ENCODE peak calls at places on chromosomes 2 and 18, in seven cellular contexts. One of them, this sample, is unnamed.

GRCh38 chr18:76914314-76914713 is 92.0 kb downstream of the ZNF236 start:
- DNase-seq in brain microvascular endothelial cell: no peak
- DNase-seq in astrocyte of the spinal cord: no peak
- DNase-seq in fibroblast of mammary gland: no peak
- DNase-seq in mammary epithelial cell: no peak
- DNase-seq in neural progenitor cell: no peak
- DNase-seq in uterus: no peak
- DNase-seq in this sample: no peak

GRCh38 chr18:48348739-48349138 is 60.4 kb downstream of the ZBTB7C start:
- DNase-seq in astrocyte of the spinal cord: no peak
- DNase-seq in fibroblast of mammary gland: no peak
- DNase-seq in mammary epithelial cell: no peak
- DNase-seq in brain microvascular endothelial cell: no peak
- DNase-seq in neural progenitor cell: no peak
- DNase-seq in uterus: no peak
- DNase-seq in this sample: no peak

GRCh38 chr2:197647961-197648690 is 27.3 kb downstream of the RFTN2 start:
- DNase-seq in mammary epithelial cell: no peak
- DNase-seq in fibroblast of mammary gland: peak
- DNase-seq in brain microvascular endothelial cell: no peak
- DNase-seq in uterus: no peak
- DNase-seq in astrocyte of the spinal cord: peak
- DNase-seq in neural progenitor cell: no peak
- DNase-seq in this sample: peak

GRCh38 chr2:235679471-235679870 is 185.6 kb downstream of the AGAP1 start:
- DNase-seq in fibroblast of mammary gland: no peak
- DNase-seq in astrocyte of the spinal cord: no peak
- DNase-seq in brain microvascular endothelial cell: no peak
- DNase-seq in mammary epithelial cell: no peak
- DNase-seq in uterus: no peak
- DNase-seq in neural progenitor cell: no peak
- DNase-seq in this sample: no peak

GRCh38 chr2:16817305-16818202 is 151.9 kb upstream of the CYRIA start:
- DNase-seq in brain microvascular endothelial cell: no peak
- DNase-seq in uterus: no peak
- DNase-seq in astrocyte of the spinal cord: no peak
- DNase-seq in mammary epithelial cell: no peak
- DNase-seq in fibroblast of mammary gland: no peak
- DNase-seq in neural progenitor cell: no peak
- DNase-seq in this sample: no peak

GRCh38 chr2:43219383-43220228 is 6.8 kb downstream of the ZFP36L2 start:
- DNase-seq in uterus: peak
- DNase-seq in fibroblast of mammary gland: peak
- DNase-seq in neural progenitor cell: peak
- DNase-seq in astrocyte of the spinal cord: peak
- DNase-seq in brain microvascular endothelial cell: peak
- DNase-seq in mammary epithelial cell: peak
- DNase-seq in this sample: peak

GRCh38 chr2:39008663-39009062 is 112.2 kb downstream of the SOS1 start:
- DNase-seq in mammary epithelial cell: no peak
- DNase-seq in fibroblast of mammary gland: peak
- DNase-seq in brain microvascular endothelial cell: peak
- DNase-seq in astrocyte of the spinal cord: peak
- DNase-seq in uterus: no peak
- DNase-seq in neural progenitor cell: no peak
- DNase-seq in this sample: peak

GRCh38 chr2:149972039-149972438 is 384.5 kb upstream of the MMADHC start:
- DNase-seq in brain microvascular endothelial cell: no peak
- DNase-seq in neural progenitor cell: no peak
- DNase-seq in fibroblast of mammary gland: peak
- DNase-seq in astrocyte of the spinal cord: no peak
- DNase-seq in mammary epithelial cell: no peak
- DNase-seq in uterus: no peak
- DNase-seq in this sample: no peak

GRCh38 chr18:31513189-31513907 is 15.4 kb downstream of the DSG2 start:
- DNase-seq in astrocyte of the spinal cord: peak
- DNase-seq in brain microvascular endothelial cell: peak
- DNase-seq in fibroblast of mammary gland: peak
- DNase-seq in uterus: no peak
- DNase-seq in neural progenitor cell: no peak
- DNase-seq in mammary epithelial cell: peak
- DNase-seq in this sample: peak

GRCh38 chr18:58785171-58785805 is 79.4 kb upstream of the ZNF532 start:
- DNase-seq in uterus: peak
- DNase-seq in brain microvascular endothelial cell: peak
- DNase-seq in mammary epithelial cell: peak
- DNase-seq in fibroblast of mammary gland: peak
- DNase-seq in neural progenitor cell: no peak
- DNase-seq in astrocyte of the spinal cord: peak
- DNase-seq in this sample: peak

GRCh38 chr2:10764101-10764785 is 42.8 kb downstream of the ATP6V1C2 start:
- DNase-seq in astrocyte of the spinal cord: no peak
- DNase-seq in neural progenitor cell: peak
- DNase-seq in uterus: no peak
- DNase-seq in fibroblast of mammary gland: no peak
- DNase-seq in mammary epithelial cell: no peak
- DNase-seq in brain microvascular endothelial cell: no peak
- DNase-seq in this sample: no peak

GRCh38 chr18:51603111-51603510 is 405.6 kb upstream of the MEX3C start:
- DNase-seq in mammary epithelial cell: no peak
- DNase-seq in brain microvascular endothelial cell: no peak
- DNase-seq in astrocyte of the spinal cord: no peak
- DNase-seq in uterus: no peak
- DNase-seq in neural progenitor cell: peak
- DNase-seq in fibroblast of mammary gland: no peak
- DNase-seq in this sample: no peak

GRCh38 chr2:20868377-20868776 is 45.5 kb upstream of the LDAH start:
- DNase-seq in brain microvascular endothelial cell: no peak
- DNase-seq in fibroblast of mammary gland: no peak
- DNase-seq in mammary epithelial cell: peak
- DNase-seq in astrocyte of the spinal cord: no peak
- DNase-seq in uterus: no peak
- DNase-seq in neural progenitor cell: no peak
- DNase-seq in this sample: no peak

GRCh38 chr2:232013701-232014353 is 52.3 kb downstream of the DIS3L2 start:
- DNase-seq in astrocyte of the spinal cord: peak
- DNase-seq in neural progenitor cell: no peak
- DNase-seq in brain microvascular endothelial cell: peak
- DNase-seq in uterus: no peak
- DNase-seq in fibroblast of mammary gland: peak
- DNase-seq in mammary epithelial cell: peak
- DNase-seq in this sample: peak

GRCh38 chr2:48728827-48729226 is 26.7 kb downstream of the LHCGR start:
- DNase-seq in mammary epithelial cell: no peak
- DNase-seq in uterus: no peak
- DNase-seq in brain microvascular endothelial cell: no peak
- DNase-seq in neural progenitor cell: no peak
- DNase-seq in astrocyte of the spinal cord: no peak
- DNase-seq in fibroblast of mammary gland: no peak
- DNase-seq in this sample: no peak

GRCh38 chr2:237128845-237129592 is 43.3 kb downstream of the COPS8 start:
- DNase-seq in fibroblast of mammary gland: no peak
- DNase-seq in neural progenitor cell: no peak
- DNase-seq in brain microvascular endothelial cell: no peak
- DNase-seq in mammary epithelial cell: no peak
- DNase-seq in uterus: no peak
- DNase-seq in astrocyte of the spinal cord: no peak
- DNase-seq in this sample: no peak
- H3K4me3 ChIP-seq in fibroblast of mammary gland: no peak
- H3K4me3 ChIP-seq in neural progenitor cell: no peak
- H3K4me3 ChIP-seq in brain microvascular endothelial cell: no peak
- H3K4me3 ChIP-seq in mammary epithelial cell: no peak
- H3K4me3 ChIP-seq in uterus: no peak
- H3K4me3 ChIP-seq in astrocyte of the spinal cord: no peak
- H3K4me3 ChIP-seq in this sample: no peak

DNA sequence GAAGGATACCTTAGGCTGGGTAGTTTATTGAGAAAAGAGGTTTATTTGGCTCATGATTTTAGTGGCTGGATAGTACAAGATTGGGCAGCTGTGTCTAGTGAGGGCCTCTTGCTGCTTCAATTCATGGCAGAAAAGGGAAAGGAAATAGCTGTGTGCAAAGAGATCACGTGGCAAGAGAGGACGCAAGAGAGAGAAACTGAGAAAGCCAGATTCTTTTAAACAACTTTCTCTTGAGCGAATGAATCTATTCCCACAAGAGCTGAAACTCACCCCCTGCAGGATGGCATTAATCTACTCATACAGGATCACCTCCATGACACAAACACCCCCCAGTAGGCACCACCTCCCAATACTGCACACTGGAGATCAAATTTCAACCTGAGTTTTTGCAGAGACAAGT is 73.7 kb upstream of the NCKAP5 start:
- DNase-seq in fibroblast of mammary gland: no peak
- DNase-seq in neural progenitor cell: no peak
- DNase-seq in uterus: no peak
- DNase-seq in astrocyte of the spinal cord: no peak
- DNase-seq in mammary epithelial cell: no peak
- DNase-seq in brain microvascular endothelial cell: no peak
- DNase-seq in this sample: no peak
- TF ChIP-seq CTCF in fibroblast of mammary gland: no peak
- TF ChIP-seq CTCF in neural progenitor cell: no peak
- TF ChIP-seq CTCF in uterus: no peak
- TF ChIP-seq CTCF in astrocyte of the spinal cord: no peak
- TF ChIP-seq CTCF in mammary epithelial cell: no peak
- TF ChIP-seq CTCF in brain microvascular endothelial cell: no peak
- TF ChIP-seq CTCF in this sample: no peak

DNA sequence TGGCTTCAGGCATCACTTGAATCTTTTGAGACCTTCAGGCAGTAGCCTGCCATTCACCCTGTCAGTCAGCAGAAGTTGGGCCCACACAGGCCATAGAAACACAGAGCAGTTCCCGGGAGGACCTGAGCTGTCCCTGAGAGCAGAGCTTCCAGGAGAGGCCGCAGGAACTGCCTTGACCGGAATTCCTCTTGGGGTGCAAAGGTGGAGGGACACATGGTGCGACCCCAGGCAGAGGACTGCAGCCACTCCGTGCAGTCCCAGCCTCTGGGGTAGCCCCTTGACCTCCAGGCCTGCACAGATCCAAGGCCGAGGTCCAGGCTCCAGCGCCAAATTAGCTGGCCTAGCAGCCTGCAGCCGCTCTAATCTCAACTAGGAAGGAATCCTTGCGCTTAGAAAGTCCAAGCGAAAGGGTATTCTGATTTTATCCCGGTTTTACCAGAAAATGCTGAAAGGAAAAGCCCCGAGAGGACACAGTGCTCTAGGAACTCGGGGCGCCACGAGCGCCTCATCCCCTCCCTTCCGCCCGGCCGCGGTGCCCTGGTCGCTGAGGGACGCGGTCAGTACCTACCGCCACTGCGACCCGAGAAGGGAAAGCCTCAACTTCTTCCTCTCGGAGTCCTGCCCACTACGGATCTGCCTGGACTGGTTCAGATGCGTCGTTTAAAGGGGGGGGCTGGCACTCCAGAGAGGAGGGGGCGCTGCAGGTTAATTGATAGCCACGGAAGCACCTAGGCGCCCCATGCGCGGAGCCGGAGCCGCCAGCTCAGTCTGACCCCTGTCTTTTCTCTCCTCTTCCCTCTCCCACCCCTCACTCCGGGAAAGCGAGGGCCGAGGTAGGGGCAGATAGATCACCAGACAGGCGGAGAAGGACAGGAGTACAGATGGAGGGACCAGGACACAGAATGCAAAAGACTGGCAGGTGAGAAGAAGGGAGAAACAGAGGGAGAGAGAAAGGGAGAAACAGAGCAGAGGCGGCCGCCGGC is 5.4 kb downstream of the SIX2 start:
- DNase-seq in neural progenitor cell: peak
- DNase-seq in mammary epithelial cell: no peak
- DNase-seq in astrocyte of the spinal cord: no peak
- DNase-seq in brain microvascular endothelial cell: no peak
- DNase-seq in uterus: no peak
- DNase-seq in fibroblast of mammary gland: no peak
- DNase-seq in this sample: no peak
- H3K4me3 ChIP-seq in neural progenitor cell: peak
- H3K4me3 ChIP-seq in mammary epithelial cell: peak
- H3K4me3 ChIP-seq in astrocyte of the spinal cord: peak
- H3K4me3 ChIP-seq in brain microvascular endothelial cell: no peak
- H3K4me3 ChIP-seq in uterus: no peak
- H3K4me3 ChIP-seq in fibroblast of mammary gland: no peak
- H3K4me3 ChIP-seq in this sample: no peak

DNA sequence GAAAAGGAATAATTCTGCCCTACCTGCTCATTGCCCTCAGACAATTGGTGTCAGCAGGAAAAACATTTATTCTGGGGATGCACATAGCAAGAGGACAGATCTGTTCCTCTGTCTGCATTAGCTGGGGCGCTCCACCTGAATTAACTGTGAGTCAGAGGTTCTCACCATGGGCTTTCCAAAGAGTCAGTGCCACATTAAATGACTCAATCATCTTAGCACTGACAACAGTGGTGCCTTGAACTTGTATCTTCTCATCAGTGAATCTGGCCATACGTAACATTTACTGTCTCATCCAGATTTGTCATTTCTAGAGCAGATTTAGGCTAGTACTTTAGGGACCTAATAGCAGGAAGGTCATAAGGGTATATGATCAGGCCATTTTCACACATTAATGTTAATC is 358.1 kb upstream of the CRIM1 start:
- DNase-seq in astrocyte of the spinal cord: no peak
- DNase-seq in neural progenitor cell: no peak
- DNase-seq in uterus: no peak
- DNase-seq in fibroblast of mammary gland: no peak
- DNase-seq in brain microvascular endothelial cell: no peak
- DNase-seq in mammary epithelial cell: peak
- DNase-seq in this sample: no peak
- TF ChIP-seq CTCF in astrocyte of the spinal cord: no peak
- TF ChIP-seq CTCF in neural progenitor cell: no peak
- TF ChIP-seq CTCF in uterus: no peak
- TF ChIP-seq CTCF in fibroblast of mammary gland: no peak
- TF ChIP-seq CTCF in brain microvascular endothelial cell: no peak
- TF ChIP-seq CTCF in mammary epithelial cell: no peak
- TF ChIP-seq CTCF in this sample: no peak

GRCh38 chr2:200034816-200035215 is 79.4 kb downstream of the MAIP1 start:
- DNase-seq in uterus: no peak
- DNase-seq in fibroblast of mammary gland: no peak
- DNase-seq in neural progenitor cell: no peak
- DNase-seq in brain microvascular endothelial cell: no peak
- DNase-seq in astrocyte of the spinal cord: no peak
- DNase-seq in mammary epithelial cell: no peak
- DNase-seq in this sample: no peak
- H3K4me3 ChIP-seq in uterus: no peak
- H3K4me3 ChIP-seq in fibroblast of mammary gland: no peak
- H3K4me3 ChIP-seq in neural progenitor cell: no peak
- H3K4me3 ChIP-seq in brain microvascular endothelial cell: no peak
- H3K4me3 ChIP-seq in astrocyte of the spinal cord: no peak
- H3K4me3 ChIP-seq in mammary epithelial cell: no peak
- H3K4me3 ChIP-seq in this sample: no peak

DNA sequence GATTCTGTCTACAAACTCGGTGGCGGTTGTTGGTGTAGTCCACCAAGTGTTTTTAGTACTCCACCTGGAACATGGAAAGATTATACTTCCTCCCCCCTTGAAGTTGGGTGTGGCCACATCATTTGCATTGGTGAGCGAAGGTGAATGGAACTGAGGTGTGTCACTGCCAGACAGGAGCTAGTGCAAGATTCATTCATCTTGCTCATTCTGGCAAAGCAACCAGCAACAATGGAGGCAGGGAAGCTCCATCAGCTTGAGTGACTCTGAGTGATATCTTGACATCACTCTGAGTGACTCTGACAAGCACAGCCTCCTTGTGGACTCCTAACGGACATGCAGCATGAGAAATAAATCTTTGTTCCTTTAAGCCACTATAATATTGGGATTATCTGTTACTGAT is 54.7 kb upstream of the SLC1A4 start:
- DNase-seq in fibroblast of mammary gland: no peak
- DNase-seq in mammary epithelial cell: no peak
- DNase-seq in brain microvascular endothelial cell: no peak
- DNase-seq in neural progenitor cell: no peak
- DNase-seq in astrocyte of the spinal cord: no peak
- DNase-seq in uterus: no peak
- DNase-seq in this sample: no peak
- TF ChIP-seq CTCF in fibroblast of mammary gland: no peak
- TF ChIP-seq CTCF in mammary epithelial cell: peak
- TF ChIP-seq CTCF in brain microvascular endothelial cell: no peak
- TF ChIP-seq CTCF in neural progenitor cell: no peak
- TF ChIP-seq CTCF in astrocyte of the spinal cord: no peak
- TF ChIP-seq CTCF in uterus: no peak
- TF ChIP-seq CTCF in this sample: no peak